ENCODE peak calls at places on chromosomes 12 and 14, in ten cellular contexts. B is astrocyte of the cerebellum, Z is ovary, U is fibroblast of pulmonary artery, Q is left ventricle myocardium inferior, K is tibial artery, C is AG09309, W is psoas muscle, X is sigmoid colon, I is heart left ventricle. H is an unnamed sample.

GRCh38 chr12:60257063-60257462 is 661.2 kb downstream of the SLC16A7 start:
- DNase-seq in B (peak; percentile 67), Z (no peak), U (peak; percentile 68), Q (no peak), K (no peak), C (peak; percentile 41), W (no peak), X (no peak), I (no peak), H (peak; percentile 10)

GRCh38 chr12:79844693-79845092 is 90.2 kb downstream of the PPP1R12A start:
- DNase-seq in B (peak; percentile 19), Z (no peak), U (peak; percentile 77), Q (no peak), K (no peak), C (peak; percentile 8), W (no peak), X (no peak), I (no peak), H (peak; percentile 52)

GRCh38 chr12:32476446-32476845 is 77.1 kb downstream of the FGD4 start:
- DNase-seq in B (no peak), Z (no peak), U (no peak), Q (no peak), K (no peak), C (no peak), W (no peak), X (no peak), I (no peak), H (no peak)

GRCh38 chr14:32206552-32206951 is 3.5 kb upstream of the RNU6-8 start:
- DNase-seq in B (no peak), Z (no peak), U (no peak), Q (no peak), K (no peak), C (no peak), W (no peak), X (no peak), I (no peak), H (no peak)

GRCh38 chr14:55913324-55914035 is 204.7 kb upstream of the PELI2 start:
- DNase-seq in B (peak; percentile 79), Z (peak; percentile 19), U (peak; percentile 78), Q (peak; percentile 25), K (peak; percentile 83), C (peak; percentile 49), W (peak; percentile 25), X (no peak), I (peak; percentile 71), H (peak; percentile 27)

GRCh38 chr12:113962733-113963132 is 3.4 kb downstream of the RBM19 start:
- DNase-seq in B (no peak), Z (no peak), U (no peak), Q (no peak), K (no peak), C (no peak), W (no peak), X (no peak), I (no peak), H (no peak)

GRCh38 chr12:3105690-3106479 is 28.7 kb downstream of the TSPAN9 start:
- DNase-seq in B (no peak), Z (no peak), U (no peak), Q (no peak), K (no peak), C (no peak), W (no peak), X (no peak), I (peak; percentile 23), H (no peak)

GRCh38 chr12:58416211-58416610 is 474.8 kb downstream of the ATP23 start:
- DNase-seq in B (no peak), Z (no peak), U (peak; percentile 71), Q (no peak), K (no peak), C (peak; percentile 85), W (no peak), X (no peak), I (no peak), H (no peak)

GRCh38 chr12:31732926-31733548 is 4.2 kb upstream of the AMN1 start:
- DNase-seq in B (peak; percentile 63), Z (no peak), U (peak; percentile 84), Q (no peak), K (no peak), C (peak; percentile 29), W (no peak), X (no peak), I (no peak), H (peak; percentile 88)

GRCh38 chr12:50509009-50509663 is 4.4 kb downstream of the DIP2B start:
- DNase-seq in B (no peak), Z (no peak), U (no peak), Q (no peak), K (no peak), C (no peak), W (no peak), X (no peak), I (no peak), H (no peak)

GRCh38 chr12:117231750-117232149 is 41.5 kb upstream of the FBXO21 start:
- DNase-seq in B (no peak), Z (no peak), U (no peak), Q (no peak), K (no peak), C (no peak), W (no peak), X (no peak), I (no peak), H (no peak)

GRCh38 chr14:75553157-75553556 is 25.3 kb upstream of the FLVCR2 start:
- DNase-seq in B (no peak), Z (no peak), U (no peak), Q (no peak), K (no peak), C (no peak), W (no peak), X (no peak), I (no peak), H (no peak)
- TF ChIP-seq CTCF in B (no peak), Z (no peak), U (no peak), Q (no peak), K (no peak), C (no peak), W (no peak), X (no peak), I (no peak), H (no peak)

DNA sequence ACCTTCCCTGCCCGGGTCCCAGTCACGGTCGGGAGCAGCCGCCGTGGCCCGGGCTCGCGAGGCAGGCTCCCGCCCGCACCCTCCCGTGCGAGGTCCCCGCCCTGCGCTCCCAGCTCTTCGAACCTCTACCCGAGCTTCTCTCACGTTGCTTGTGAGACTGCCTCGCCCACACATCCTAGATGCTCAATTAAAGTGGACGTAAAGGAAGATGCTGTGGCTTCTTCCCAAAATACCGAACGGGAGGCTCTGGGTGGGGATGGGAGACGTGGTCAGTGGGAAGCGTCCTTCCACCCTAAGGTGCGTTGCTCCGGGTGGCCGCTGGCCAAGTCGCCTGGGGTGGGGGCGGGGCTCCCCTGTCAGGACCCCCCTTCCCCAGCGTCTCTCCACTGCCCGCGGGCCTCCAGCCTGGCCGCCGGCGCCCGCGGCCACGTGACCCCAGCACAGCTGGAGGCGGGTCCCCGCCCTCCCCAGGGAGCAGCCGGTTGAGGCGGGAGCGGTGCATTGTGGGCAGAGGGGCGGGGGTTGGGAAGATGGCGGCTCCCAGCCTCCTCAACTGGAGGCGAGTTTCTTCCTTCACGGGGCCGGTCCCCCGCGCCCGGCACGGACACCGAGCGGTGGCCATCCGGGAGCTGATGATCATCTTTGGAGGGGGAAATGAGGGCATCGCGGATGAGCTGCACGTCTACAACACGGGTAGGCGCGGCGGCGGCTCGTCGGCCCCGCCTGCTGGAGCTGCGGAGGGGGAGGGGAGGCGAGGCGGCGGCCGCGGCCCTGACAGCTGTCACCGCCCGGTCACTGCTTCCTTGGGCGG is at the start of gene HCFC2:
- DNase-seq in B (no peak), Z (peak; percentile 93), U (peak; percentile 88), Q (peak; percentile 92), K (peak; percentile 95), C (peak; percentile 52), W (peak; percentile 94), X (peak; percentile 96), I (peak; percentile 95), H (no peak)
- H3K4me3 ChIP-seq in B (peak within 1 kb of the TSS; percentile 93), Z (peak within 1 kb of the TSS; percentile 82), U (peak within 1 kb of the TSS; percentile 95), Q (peak within 1 kb of the TSS; percentile 94), K (peak within 1 kb of the TSS; percentile 97), C (peak within 1 kb of the TSS; percentile 65), W (peak within 1 kb of the TSS; percentile 97), X (peak within 1 kb of the TSS; percentile 90), I (peak within 1 kb of the TSS; percentile 78), H (peak within 1 kb of the TSS; percentile 88)

DNA sequence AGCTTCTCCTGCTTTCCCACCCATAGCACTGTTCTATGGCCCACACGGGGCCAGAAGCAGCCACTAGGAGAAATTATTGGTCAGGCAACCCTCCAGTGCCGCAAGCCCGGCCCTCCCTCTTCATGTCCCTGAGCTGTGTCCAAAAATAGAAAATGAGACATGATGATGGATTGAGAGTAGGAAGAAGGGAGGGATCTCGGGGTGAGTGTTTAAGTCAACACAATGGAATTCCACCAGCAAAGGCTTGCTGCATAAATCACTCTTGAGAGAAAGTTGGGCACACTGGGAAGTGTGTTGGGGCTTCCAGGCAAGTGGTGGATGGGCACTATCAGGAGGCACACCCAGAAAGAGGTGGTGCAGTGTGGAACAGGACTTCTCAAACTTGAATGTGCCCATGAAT is 94.2 kb downstream of the LLPH start:
- DNase-seq in B (peak; percentile 84), Z (peak; percentile 20), U (peak; percentile 92), Q (peak; percentile 40), K (peak; percentile 75), C (peak; percentile 90), W (peak; percentile 26), X (no peak), I (peak; percentile 64), H (peak; percentile 70)
- TF ChIP-seq CTCF in B (peak; percentile 8), Z (no peak), U (no peak), Q (no peak), K (peak; percentile 24), C (peak; percentile 25), W (peak; percentile 6), X (no peak), I (no peak), H (no peak)

DNA sequence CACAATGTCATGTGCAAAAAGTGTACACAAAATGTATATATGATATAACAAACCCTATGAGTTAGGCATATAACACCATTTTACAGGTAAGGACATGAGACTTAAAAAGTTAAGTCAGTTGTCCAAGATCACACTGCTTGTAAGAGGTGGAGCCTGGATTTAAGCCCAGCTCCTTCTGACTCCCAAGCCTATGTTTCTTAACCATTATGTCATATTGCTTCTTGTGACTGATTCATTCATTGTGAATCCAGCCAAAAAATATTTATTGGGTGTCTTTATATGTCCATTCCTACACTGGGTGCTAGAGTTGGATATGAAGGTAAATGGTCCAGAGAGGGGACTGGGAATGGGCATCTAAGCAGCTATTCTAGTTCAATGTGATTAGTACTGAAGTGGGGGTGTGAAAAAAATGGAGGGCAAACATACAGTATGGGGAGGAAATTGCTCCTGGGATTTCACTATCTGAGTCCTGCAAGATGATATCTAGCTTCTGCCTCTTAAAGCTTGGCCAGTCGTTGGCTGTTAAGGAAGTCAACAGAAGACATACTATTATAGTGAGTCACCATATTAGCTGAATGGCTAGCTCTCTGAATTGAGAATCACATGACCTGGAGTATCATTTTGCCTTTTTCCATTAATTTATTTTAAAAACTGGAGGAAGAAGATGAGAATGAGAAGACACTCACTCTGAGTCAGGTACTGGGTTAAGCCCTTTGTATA is 28.8 kb downstream of the PAX9 start:
- DNase-seq in B (no peak), Z (no peak), U (peak; percentile 1), Q (no peak), K (no peak), C (no peak), W (no peak), X (no peak), I (no peak), H (no peak)
- H3K4me3 ChIP-seq in B (no peak overlapping the region), Z (no peak overlapping the region), U (no peak overlapping the region), Q (no peak overlapping the region), K (no peak overlapping the region), C (no peak overlapping the region), W (no peak overlapping the region), X (no peak overlapping the region), I (no peak overlapping the region), H (no peak overlapping the region)